ENCODE peak calls at places on chromosomes 7 and 10, in six cellular contexts. Y is K562, S is transverse colon, F is spleen, N is SK-N-SH, R is stomach. O is an unnamed sample. For H3K27me3 and H3K36me3, the result is how much of the 10 kb centered on the place peaks cover.

GRCh38 chr7:152093717-152094116 is 68.2 kb downstream of the GALNT11 start:
- DNase-seq in Y (no peak), S (no peak), F (no peak), N (no peak), R (no peak), O (no peak)

GRCh38 chr7:81173766-81174281 is 255.0 kb upstream of the SEMA3C start:
- DNase-seq in Y (no peak), S (no peak), F (no peak), N (no peak), R (peak), O (peak)

GRCh38 chr7:90625562-90625961 is 29.4 kb downstream of the CDK14 start:
- DNase-seq in Y (no peak), S (peak), F (no peak), N (peak), R (no peak), O (no peak)

GRCh38 chr10:46216836-46217748 is 69.7 kb upstream of the ANTXRL start:
- DNase-seq in Y (peak), S (no peak), F (peak), N (peak), R (no peak), O (no peak)

GRCh38 chr10:10007972-10008371 is 1009.7 kb upstream of the CELF2 start:
- DNase-seq in Y (no peak), S (no peak), F (no peak), N (no peak), R (no peak), O (no peak)

GRCh38 chr7:155908385-155908784 is 96.1 kb upstream of the SHH start:
- DNase-seq in Y (no peak), S (no peak), F (no peak), N (no peak), R (no peak), O (no peak)

GRCh38 chr10:5550621-5551530 is 26.1 kb downstream of the CALML3 start:
- DNase-seq in Y (no peak), S (no peak), F (peak), N (no peak), R (no peak), O (no peak)

GRCh38 chr7:18843979-18844378 is 273.5 kb downstream of the TWIST1 start:
- DNase-seq in Y (no peak), S (no peak), F (no peak), N (no peak), R (no peak), O (no peak)

GRCh38 chr7:28544453-28545142 is 132.3 kb downstream of the CREB5 start:
- DNase-seq in Y (no peak), S (no peak), F (no peak), N (peak), R (no peak), O (no peak)

GRCh38 chr7:46764100-46764941 is 817.6 kb downstream of the TNS3 start:
- DNase-seq in Y (no peak), S (no peak), F (no peak), N (no peak), R (peak), O (peak)

GRCh38 chr10:91742189-91742588 is 56.0 kb upstream of the TNKS2 start:
- DNase-seq in Y (no peak), S (no peak), F (no peak), N (no peak), R (no peak), O (no peak)

GRCh38 chr7:120741371-120742042 is 116.4 kb downstream of the TSPAN12 start:
- DNase-seq in Y (no peak), S (no peak), F (no peak), N (no peak), R (no peak), O (no peak)

GRCh38 chr10:99433378-99434020 is 3.1 kb upstream of the GOT1 start:
- DNase-seq in Y (no peak), S (no peak), F (no peak), N (no peak), R (no peak), O (no peak)

GRCh38 chr7:29471444-29472138 is 92.0 kb upstream of the PRR15 start:
- DNase-seq in Y (no peak), S (peak), F (no peak), N (no peak), R (no peak), O (no peak)

GRCh38 chr7:155190608-155191536 is 106.8 kb upstream of the INSIG1 start:
- DNase-seq in Y (peak), S (peak), F (peak), N (peak), R (peak), O (peak)

GRCh38 chr10:98217793-98218192 is 50.2 kb downstream of the LOXL4 start:
- DNase-seq in Y (no peak), S (no peak), F (no peak), N (no peak), R (no peak), O (no peak)

GRCh38 chr10:12559578-12560178 is 210.3 kb downstream of the CAMK1D start:
- DNase-seq in Y (no peak), S (no peak), F (no peak), N (no peak), R (no peak), O (no peak)

GRCh38 chr7:73974948-73975926 is 52.7 kb upstream of the ELN start:
- DNase-seq in Y (peak), S (no peak), F (peak), N (no peak), R (no peak), O (no peak)

GRCh38 chr10:84097787-84098353 is 41.4 kb upstream of the GHITM start:
- DNase-seq in Y (no peak), S (no peak), F (no peak), N (peak), R (no peak), O (no peak)

GRCh38 chr10:24047201-24047600 is 161.7 kb upstream of the KIAA1217 start:
- DNase-seq in Y (no peak), S (no peak), F (no peak), N (no peak), R (no peak), O (no peak)

GRCh38 chr10:112441520-112441919 is 5.2 kb downstream of the ZDHHC6 start:
- DNase-seq in Y (no peak), S (no peak), F (no peak), N (no peak), R (no peak), O (no peak)

GRCh38 chr10:133106516-133106915 is 18.8 kb downstream of the ADGRA1 start:
- DNase-seq in Y (no peak), S (no peak), F (no peak), N (no peak), R (no peak), O (no peak)

GRCh38 chr7:159109092-159110035 is 35.3 kb downstream of the VIPR2 start:
- DNase-seq in Y (no peak), S (no peak), F (peak), N (no peak), R (no peak), O (no peak)

GRCh38 chr10:60237977-60238376 is 151.7 kb downstream of the ANK3 start:
- DNase-seq in Y (no peak), S (no peak), F (no peak), N (no peak), R (no peak), O (no peak)

GRCh38 chr10:60234531-60234930 is 155.1 kb downstream of the ANK3 start:
- DNase-seq in Y (no peak), S (no peak), F (no peak), N (no peak), R (no peak), O (no peak)

GRCh38 chr10:60236869-60237524 is 152.7 kb downstream of the ANK3 start:
- DNase-seq in Y (no peak), S (peak), F (peak), N (peak), R (peak), O (no peak)

GRCh38 chr10:60238408-60239100 is 151.1 kb downstream of the ANK3 start:
- DNase-seq in Y (no peak), S (no peak), F (no peak), N (peak), R (peak), O (peak)

DNA sequence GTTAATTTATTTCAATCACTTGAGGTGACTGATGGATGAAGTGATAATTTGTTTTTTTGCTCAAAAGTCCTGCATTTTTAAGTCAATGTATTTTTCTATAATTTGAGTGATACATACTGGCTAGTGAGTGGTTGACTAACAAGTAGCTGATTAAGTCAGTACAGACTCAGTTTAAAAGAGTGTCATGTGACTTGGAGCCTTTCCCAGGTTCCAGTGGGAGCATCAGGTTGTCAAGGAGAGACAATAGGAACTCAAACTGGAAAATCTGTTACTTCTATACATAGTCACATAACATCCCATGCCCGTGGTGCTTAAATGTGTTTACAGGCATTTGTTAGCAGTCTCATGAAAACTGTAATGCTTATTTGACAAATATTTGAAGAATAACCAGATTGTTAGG is 154.7 kb downstream of the ANK3 start:
- DNase-seq in Y (no peak), S (no peak), F (no peak), N (no peak), R (no peak), O (peak)
- TF ChIP-seq POLR2AphosphoS5 in Y (no peak), S (no peak), F (no peak), N (no peak), R (no peak), O (no peak)

GRCh38 chr7:45219130-45219529 is 61.5 kb downstream of the RAMP3 start:
- DNase-seq in Y (no peak), S (no peak), F (no peak), N (peak), R (no peak), O (no peak)
- H3K27me3 ChIP-seq in Y (under half), S (under half), F (half or more), N (under half), R (under half), O (under half)

GRCh38 chr7:138502023-138502767 is 42.1 kb downstream of the TRIM24 start:
- DNase-seq in Y (no peak), S (no peak), F (no peak), N (no peak), R (no peak), O (no peak)

GRCh38 chr7:138495485-138495884 is 35.4 kb downstream of the TRIM24 start:
- DNase-seq in Y (no peak), S (no peak), F (no peak), N (no peak), R (no peak), O (no peak)

GRCh38 chr7:138493535-138493934 is 33.5 kb downstream of the TRIM24 start:
- DNase-seq in Y (no peak), S (no peak), F (no peak), N (no peak), R (no peak), O (no peak)

GRCh38 chr7:138500892-138501291 is 40.8 kb downstream of the TRIM24 start:
- DNase-seq in Y (no peak), S (no peak), F (no peak), N (no peak), R (no peak), O (no peak)

GRCh38 chr7:138499340-138499739 is 39.3 kb downstream of the TRIM24 start:
- DNase-seq in Y (no peak), S (no peak), F (no peak), N (no peak), R (no peak), O (no peak)
- H3K36me3 ChIP-seq in Y (under half), S (under half), F (under half), N (under half), R (under half), O (under half)

GRCh38 chr10:100729877-100730738 is 15.3 kb upstream of the PAX2 start:
- DNase-seq in Y (no peak), S (no peak), F (peak), N (peak), R (no peak), O (no peak)
- TF ChIP-seq POLR2AphosphoS5 in Y (no peak), S (no peak), F (no peak), N (no peak), R (no peak), O (no peak)